ENCODE peak calls at places on chromosomes 3 and 15, in five cellular contexts. One of them, this sample, is unnamed.

GRCh38 chr15:37105795-37106333 is 5.5 kb upstream of the MEIS2 start:
- DNase-seq in GM23248: no peak
- DNase-seq in fibroblast of lung: no peak
- DNase-seq in K562: no peak
- DNase-seq in neural progenitor cell: no peak
- DNase-seq in this sample: no peak

GRCh38 chr3:106688463-106688862 is 688.8 kb upstream of the CCDC54 start:
- DNase-seq in fibroblast of lung: peak; percentile 97
- DNase-seq in GM23248: peak; percentile 94
- DNase-seq in neural progenitor cell: peak; percentile 10
- DNase-seq in K562: no peak
- DNase-seq in this sample: no peak

GRCh38 chr15:65757256-65757655 is 34.8 kb downstream of the DENND4A start:
- DNase-seq in neural progenitor cell: no peak
- DNase-seq in K562: no peak
- DNase-seq in GM23248: no peak
- DNase-seq in fibroblast of lung: no peak
- DNase-seq in this sample: no peak

GRCh38 chr3:61875073-61875472 is 313.7 kb downstream of the PTPRG start:
- DNase-seq in GM23248: no peak
- DNase-seq in neural progenitor cell: no peak
- DNase-seq in fibroblast of lung: peak; percentile 41
- DNase-seq in K562: no peak
- DNase-seq in this sample: no peak

GRCh38 chr3:194782767-194783404 is 97.2 kb downstream of the FAM43A start:
- DNase-seq in neural progenitor cell: no peak
- DNase-seq in fibroblast of lung: no peak
- DNase-seq in GM23248: peak; percentile 83
- DNase-seq in K562: no peak
- DNase-seq in this sample: no peak

GRCh38 chr3:98680723-98681122 is 82.4 kb upstream of the ST3GAL6 start:
- DNase-seq in fibroblast of lung: peak; percentile 7
- DNase-seq in GM23248: peak; percentile 36
- DNase-seq in neural progenitor cell: no peak
- DNase-seq in K562: no peak
- DNase-seq in this sample: no peak

GRCh38 chr15:59555696-59556095 is 55.9 kb upstream of the GCNT3 start:
- DNase-seq in GM23248: peak; percentile 62
- DNase-seq in K562: no peak
- DNase-seq in neural progenitor cell: no peak
- DNase-seq in fibroblast of lung: peak; percentile 5
- DNase-seq in this sample: no peak

GRCh38 chr3:129106320-129106719 is 15.3 kb downstream of the RAB43 start:
- DNase-seq in K562: no peak
- DNase-seq in neural progenitor cell: peak; percentile 28
- DNase-seq in GM23248: no peak
- DNase-seq in fibroblast of lung: no peak
- DNase-seq in this sample: no peak

GRCh38 chr15:72890043-72890442 is 106.5 kb upstream of the ADPGK start:
- DNase-seq in neural progenitor cell: no peak
- DNase-seq in K562: no peak
- DNase-seq in GM23248: no peak
- DNase-seq in fibroblast of lung: no peak
- DNase-seq in this sample: no peak

GRCh38 chr3:195094211-195094921 is 176.6 kb downstream of the XXYLT1 start:
- DNase-seq in fibroblast of lung: no peak
- DNase-seq in GM23248: no peak
- DNase-seq in neural progenitor cell: no peak
- DNase-seq in K562: no peak
- DNase-seq in this sample: peak; percentile 44

GRCh38 chr3:197374951-197375560 is 76.6 kb upstream of the DLG1 start:
- DNase-seq in GM23248: no peak
- DNase-seq in K562: no peak
- DNase-seq in neural progenitor cell: no peak
- DNase-seq in fibroblast of lung: no peak
- DNase-seq in this sample: no peak

GRCh38 chr3:107803170-107803569 is 280.4 kb downstream of the BBX start:
- DNase-seq in fibroblast of lung: no peak
- DNase-seq in GM23248: no peak
- DNase-seq in neural progenitor cell: no peak
- DNase-seq in K562: no peak
- DNase-seq in this sample: no peak

GRCh38 chr15:88202231-88202630 is 54.3 kb downstream of the NTRK3 start:
- DNase-seq in K562: no peak
- DNase-seq in fibroblast of lung: no peak
- DNase-seq in GM23248: peak; percentile 38
- DNase-seq in neural progenitor cell: no peak
- DNase-seq in this sample: no peak

GRCh38 chr3:88000853-88001252 is 58.0 kb downstream of the CGGBP1 start:
- DNase-seq in neural progenitor cell: peak; percentile 66
- DNase-seq in fibroblast of lung: peak; percentile 34
- DNase-seq in GM23248: no peak
- DNase-seq in K562: no peak
- DNase-seq in this sample: peak; percentile 33

GRCh38 chr15:60758961-60759729 is 280.2 kb upstream of the ICE2 start:
- DNase-seq in neural progenitor cell: no peak
- DNase-seq in GM23248: peak; percentile 98
- DNase-seq in fibroblast of lung: peak; percentile 83
- DNase-seq in K562: no peak
- DNase-seq in this sample: no peak

GRCh38 chr3:61965770-61966131 is 404.4 kb downstream of the PTPRG start:
- DNase-seq in K562: no peak
- DNase-seq in fibroblast of lung: no peak
- DNase-seq in GM23248: no peak
- DNase-seq in neural progenitor cell: no peak
- DNase-seq in this sample: no peak

GRCh38 chr3:149134560-149134959 is 5.1 kb downstream of the HPS3 start:
- DNase-seq in neural progenitor cell: no peak
- DNase-seq in GM23248: peak; percentile 13
- DNase-seq in K562: no peak
- DNase-seq in fibroblast of lung: peak; percentile 14
- DNase-seq in this sample: no peak

GRCh38 chr15:35871282-35871681 is 325.3 kb upstream of the DPH6 start:
- DNase-seq in K562: no peak
- DNase-seq in fibroblast of lung: no peak
- DNase-seq in GM23248: no peak
- DNase-seq in neural progenitor cell: no peak
- DNase-seq in this sample: no peak

GRCh38 chr3:52493232-52494017 is 1.7 kb upstream of the STAB1 start:
- DNase-seq in K562: no peak
- DNase-seq in fibroblast of lung: no peak
- DNase-seq in neural progenitor cell: no peak
- DNase-seq in GM23248: no peak
- DNase-seq in this sample: no peak

GRCh38 chr15:78047631-78048409 is 29.7 kb downstream of the TBC1D2B start:
- DNase-seq in neural progenitor cell: no peak
- DNase-seq in GM23248: peak; percentile 82
- DNase-seq in K562: no peak
- DNase-seq in fibroblast of lung: peak; percentile 72
- DNase-seq in this sample: no peak

GRCh38 chr15:84878504-84878903 is 6.0 kb upstream of the SLC28A1 start:
- DNase-seq in neural progenitor cell: peak; percentile 81
- DNase-seq in K562: peak; percentile 62
- DNase-seq in GM23248: peak; percentile 73
- DNase-seq in fibroblast of lung: peak; percentile 59
- DNase-seq in this sample: peak; percentile 68

GRCh38 chr15:81858586-81858985 is 187.2 kb downstream of the MEX3B start:
- DNase-seq in neural progenitor cell: no peak
- DNase-seq in K562: no peak
- DNase-seq in GM23248: no peak
- DNase-seq in fibroblast of lung: no peak
- DNase-seq in this sample: peak; percentile 25

GRCh38 chr15:79849789-79850188 is 47.0 kb downstream of the MTHFS start:
- DNase-seq in GM23248: peak; percentile 77
- DNase-seq in neural progenitor cell: peak; percentile 46
- DNase-seq in fibroblast of lung: peak; percentile 50
- DNase-seq in K562: peak; percentile 49
- DNase-seq in this sample: peak; percentile 54

GRCh38 chr3:107429330-107430181 is 52.3 kb downstream of the CCDC54 start:
- DNase-seq in neural progenitor cell: peak; percentile 91
- DNase-seq in GM23248: peak; percentile 94
- DNase-seq in fibroblast of lung: peak; percentile 91
- DNase-seq in K562: peak; percentile 64
- DNase-seq in this sample: peak; percentile 74

GRCh38 chr3:133038731-133039398 is 674 bp downstream of the TMEM108 start:
- DNase-seq in neural progenitor cell: peak; percentile 88
- DNase-seq in K562: peak; percentile 6
- DNase-seq in fibroblast of lung: no peak
- DNase-seq in GM23248: peak; percentile 33
- DNase-seq in this sample: no peak

GRCh38 chr15:63519041-63519440 is 14.6 kb downstream of the USP3 start:
- DNase-seq in fibroblast of lung: no peak
- DNase-seq in neural progenitor cell: no peak
- DNase-seq in GM23248: no peak
- DNase-seq in K562: no peak
- DNase-seq in this sample: no peak

GRCh38 chr3:50249459-50249858 is 13.5 kb downstream of the GNAI2 start:
- DNase-seq in neural progenitor cell: no peak
- DNase-seq in GM23248: no peak
- DNase-seq in fibroblast of lung: no peak
- DNase-seq in K562: no peak
- DNase-seq in this sample: no peak

GRCh38 chr15:67161412-67161811 is 93.0 kb downstream of the AAGAB start:
- DNase-seq in neural progenitor cell: no peak
- DNase-seq in GM23248: no peak
- DNase-seq in K562: no peak
- DNase-seq in fibroblast of lung: no peak
- DNase-seq in this sample: no peak
- H3K79me2 ChIP-seq in neural progenitor cell: peaks cover 11% of the 10 kb centered on the region
- H3K79me2 ChIP-seq in GM23248: peaks cover 96% of the 10 kb centered on the region
- H3K79me2 ChIP-seq in K562: no peaks in the 10 kb centered on the region
- H3K79me2 ChIP-seq in fibroblast of lung: peaks cover 89% of the 10 kb centered on the region
- H3K79me2 ChIP-seq in this sample: peaks cover 19% of the 10 kb centered on the region

DNA sequence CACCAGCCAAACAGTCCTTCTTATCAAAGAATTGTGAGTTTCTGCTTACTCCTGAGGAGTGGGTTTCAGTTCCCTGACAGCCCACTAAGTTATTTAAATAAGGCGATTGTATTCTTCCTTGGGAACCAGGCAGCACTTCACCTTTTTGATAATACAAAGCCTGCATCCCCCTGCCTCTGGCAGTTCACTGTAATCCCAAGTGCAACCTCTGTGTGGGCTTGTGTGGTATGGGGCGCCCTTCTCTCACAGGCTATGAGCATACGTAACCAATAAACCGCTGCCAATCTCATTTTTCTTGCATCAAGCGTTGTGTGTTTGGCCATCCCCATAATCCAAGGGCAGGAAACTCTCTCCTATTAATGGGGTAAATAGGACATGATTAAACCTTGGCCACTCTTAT is 1025.6 kb downstream of the NSUN3 start:
- DNase-seq in fibroblast of lung: no peak
- DNase-seq in GM23248: no peak
- DNase-seq in K562: no peak
- DNase-seq in neural progenitor cell: no peak
- DNase-seq in this sample: no peak
- H3K79me2 ChIP-seq in fibroblast of lung: no peaks in the 10 kb centered on the region
- H3K79me2 ChIP-seq in GM23248: no peaks in the 10 kb centered on the region
- H3K79me2 ChIP-seq in K562: no peaks in the 10 kb centered on the region
- H3K79me2 ChIP-seq in neural progenitor cell: no peaks in the 10 kb centered on the region
- H3K79me2 ChIP-seq in this sample: no peaks in the 10 kb centered on the region

DNA sequence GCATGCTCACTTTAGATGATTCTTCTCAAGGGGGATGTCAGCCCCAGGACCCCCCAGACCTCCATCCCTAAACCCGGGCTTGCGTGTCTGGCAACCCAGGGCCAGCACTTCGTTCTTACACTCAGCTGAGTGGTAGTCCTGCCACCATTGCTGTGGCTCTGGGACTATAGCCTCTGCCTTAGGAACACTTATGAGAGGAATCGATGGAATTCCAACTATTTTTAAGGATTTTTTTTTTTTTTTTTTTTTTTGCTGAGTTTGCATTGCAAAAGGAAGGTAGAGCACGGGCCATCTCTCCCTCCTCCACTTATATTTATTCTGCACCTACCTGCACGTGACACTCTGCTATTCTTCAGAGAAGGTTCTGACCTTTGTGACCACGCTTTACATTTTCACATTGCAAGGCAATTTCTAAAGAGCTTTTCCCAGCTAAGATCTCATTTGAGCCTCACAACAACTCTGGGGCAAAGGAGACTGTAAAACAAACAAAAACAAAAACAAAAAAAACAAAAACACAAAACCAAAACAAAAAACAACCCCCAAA is 113.9 kb downstream of the LPP start:
- DNase-seq in K562: no peak
- DNase-seq in fibroblast of lung: no peak
- DNase-seq in GM23248: no peak
- DNase-seq in neural progenitor cell: no peak
- DNase-seq in this sample: no peak
- H3K79me2 ChIP-seq in K562: no peaks in the 10 kb centered on the region
- H3K79me2 ChIP-seq in fibroblast of lung: peaks cover 43% of the 10 kb centered on the region
- H3K79me2 ChIP-seq in GM23248: peaks cover 27% of the 10 kb centered on the region
- H3K79me2 ChIP-seq in neural progenitor cell: peaks cover 4% of the 10 kb centered on the region
- H3K79me2 ChIP-seq in this sample: no peaks in the 10 kb centered on the region

DNA sequence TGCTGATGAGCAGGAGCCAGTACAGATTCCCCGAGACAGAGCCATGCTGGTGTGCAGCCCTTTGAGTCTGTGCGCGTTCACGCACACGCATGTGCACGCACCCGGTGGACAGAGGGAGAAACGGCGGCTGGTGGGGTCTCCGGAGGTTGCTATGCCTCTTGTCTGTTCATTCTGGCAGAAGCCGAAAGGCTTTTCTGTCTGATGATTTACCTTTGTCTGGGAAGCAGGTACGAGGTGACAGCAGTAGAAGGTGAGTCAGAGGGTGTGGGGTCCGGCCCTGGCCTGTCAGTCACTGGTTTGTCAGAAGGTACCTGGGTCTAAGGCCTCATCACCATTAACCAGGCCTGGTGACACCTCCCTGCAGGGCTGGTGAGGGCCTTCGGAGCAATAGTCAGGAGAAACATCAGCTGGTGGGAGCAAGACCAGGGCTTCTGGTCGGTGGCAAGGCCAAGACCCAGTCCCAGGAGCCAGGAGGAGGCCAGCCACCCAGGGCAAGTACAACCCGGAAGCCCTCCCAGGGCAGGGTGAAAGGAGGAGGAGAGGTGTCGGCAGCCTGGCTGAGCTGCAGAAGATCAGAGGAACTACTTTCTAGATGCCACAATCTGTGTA is 7.5 kb downstream of the PCSK6 start:
- DNase-seq in GM23248: no peak
- DNase-seq in K562: no peak
- DNase-seq in neural progenitor cell: no peak
- DNase-seq in fibroblast of lung: no peak
- DNase-seq in this sample: no peak
- H3K79me2 ChIP-seq in GM23248: no peaks in the 10 kb centered on the region
- H3K79me2 ChIP-seq in K562: peaks cover 22% of the 10 kb centered on the region
- H3K79me2 ChIP-seq in neural progenitor cell: no peaks in the 10 kb centered on the region
- H3K79me2 ChIP-seq in fibroblast of lung: no peaks in the 10 kb centered on the region
- H3K79me2 ChIP-seq in this sample: no peaks in the 10 kb centered on the region

GRCh38 chr3:45644063-45644462 is 45.1 kb upstream of the SACM1L start:
- DNase-seq in GM23248: peak; percentile 89
- DNase-seq in fibroblast of lung: peak; percentile 87
- DNase-seq in neural progenitor cell: no peak
- DNase-seq in K562: no peak
- DNase-seq in this sample: no peak
- H3K79me2 ChIP-seq in GM23248: peaks cover 78% of the 10 kb centered on the region
- H3K79me2 ChIP-seq in fibroblast of lung: peaks cover 76% of the 10 kb centered on the region
- H3K79me2 ChIP-seq in neural progenitor cell: peaks cover 2% of the 10 kb centered on the region
- H3K79me2 ChIP-seq in K562: peaks cover 21% of the 10 kb centered on the region
- H3K79me2 ChIP-seq in this sample: no peaks in the 10 kb centered on the region

GRCh38 chr3:11576453-11576852 is 67.3 kb downstream of the VGLL4 start:
- DNase-seq in K562: no peak
- DNase-seq in fibroblast of lung: no peak
- DNase-seq in GM23248: peak; percentile 26
- DNase-seq in neural progenitor cell: no peak
- DNase-seq in this sample: peak; percentile 43
- H3K79me2 ChIP-seq in K562: no peaks in the 10 kb centered on the region
- H3K79me2 ChIP-seq in fibroblast of lung: peaks cover 53% of the 10 kb centered on the region
- H3K79me2 ChIP-seq in GM23248: peaks cover 100% of the 10 kb centered on the region
- H3K79me2 ChIP-seq in neural progenitor cell: peaks cover 82% of the 10 kb centered on the region
- H3K79me2 ChIP-seq in this sample: peaks cover 35% of the 10 kb centered on the region

GRCh38 chr3:101377209-101377608 is 56.8 kb upstream of the IMPG2 start:
- DNase-seq in neural progenitor cell: no peak
- DNase-seq in K562: no peak
- DNase-seq in fibroblast of lung: no peak
- DNase-seq in GM23248: no peak
- DNase-seq in this sample: no peak
- H3K79me2 ChIP-seq in neural progenitor cell: no peaks in the 10 kb centered on the region
- H3K79me2 ChIP-seq in K562: peaks cover 9% of the 10 kb centered on the region
- H3K79me2 ChIP-seq in fibroblast of lung: no peaks in the 10 kb centered on the region
- H3K79me2 ChIP-seq in GM23248: no peaks in the 10 kb centered on the region
- H3K79me2 ChIP-seq in this sample: no peaks in the 10 kb centered on the region

This sample was measured in OCI-LY7.